ENCODE peak calls at places on chromosomes 3 and 15, in four cellular contexts. One of them, this sample, is unnamed.
A peak's percentile ranks its signal among the peaks of the same experiment; 100 is the strongest.

GRCh38 chr15:77074350-77074749 is 3.4 kb upstream of the TSPAN3 start:
- DNase-seq in fibroblast of lung: no peak
- DNase-seq in IMR-90: no peak
- DNase-seq in DND-41: no peak
- DNase-seq in this sample: no peak

GRCh38 chr15:81312790-81313543 is 11.0 kb downstream of the STARD5 start:
- DNase-seq in fibroblast of lung: peak; percentile 99
- DNase-seq in IMR-90: peak; percentile 99
- DNase-seq in DND-41: no peak
- DNase-seq in this sample: peak; percentile 98

GRCh38 chr3:146550743-146551510 is 6.5 kb upstream of the PLSCR1 start:
- DNase-seq in fibroblast of lung: peak; percentile 96
- DNase-seq in IMR-90: peak; percentile 96
- DNase-seq in DND-41: no peak
- DNase-seq in this sample: peak; percentile 89

GRCh38 chr3:13529196-13529975 is 19.5 kb upstream of the FBLN2 start:
- DNase-seq in fibroblast of lung: no peak
- DNase-seq in IMR-90: no peak
- DNase-seq in DND-41: no peak
- DNase-seq in this sample: no peak

GRCh38 chr15:92904832-92905640 is 4.9 kb downstream of the CHD2 start:
- DNase-seq in fibroblast of lung: peak; percentile 28
- DNase-seq in IMR-90: no peak
- DNase-seq in DND-41: no peak
- DNase-seq in this sample: no peak

GRCh38 chr3:3821780-3822179 is 22.5 kb downstream of the LRRN1 start:
- DNase-seq in fibroblast of lung: no peak
- DNase-seq in IMR-90: no peak
- DNase-seq in DND-41: no peak
- DNase-seq in this sample: peak; percentile 22

GRCh38 chr15:90412356-90413194 is 24.5 kb downstream of the IQGAP1 start:
- DNase-seq in fibroblast of lung: peak; percentile 72
- DNase-seq in IMR-90: peak; percentile 67
- DNase-seq in DND-41: no peak
- DNase-seq in this sample: peak; percentile 89

GRCh38 chr15:101305820-101306255 is 10.8 kb upstream of the SNRPA1 start:
- DNase-seq in fibroblast of lung: no peak
- DNase-seq in IMR-90: no peak
- DNase-seq in DND-41: peak; percentile 11
- DNase-seq in this sample: no peak

GRCh38 chr3:31729573-31729972 is 196.8 kb downstream of the STT3B start:
- DNase-seq in fibroblast of lung: no peak
- DNase-seq in IMR-90: no peak
- DNase-seq in DND-41: no peak
- DNase-seq in this sample: no peak

GRCh38 chr3:110900583-110900982 is 171.0 kb upstream of the NECTIN3 start:
- DNase-seq in fibroblast of lung: peak; percentile 31
- DNase-seq in IMR-90: peak; percentile 63
- DNase-seq in DND-41: no peak
- DNase-seq in this sample: peak; percentile 34

GRCh38 chr15:75024102-75024636 is 779 bp downstream of the PPCDC start:
- DNase-seq in fibroblast of lung: peak; percentile 38
- DNase-seq in IMR-90: peak; percentile 22
- DNase-seq in DND-41: peak; percentile 55
- DNase-seq in this sample: peak; percentile 27

GRCh38 chr3:44509985-44510360 is 32.5 kb upstream of the ZNF445 start:
- DNase-seq in fibroblast of lung: peak; percentile 23
- DNase-seq in IMR-90: peak; percentile 17
- DNase-seq in DND-41: peak; percentile 47
- DNase-seq in this sample: peak; percentile 17

GRCh38 chr3:69197922-69198540 is 75.6 kb upstream of the LMOD3 start:
- DNase-seq in fibroblast of lung: no peak
- DNase-seq in IMR-90: no peak
- DNase-seq in DND-41: peak; percentile 67
- DNase-seq in this sample: no peak

GRCh38 chr15:69531302-69532027 is 78.8 kb downstream of the RPLP1 start:
- DNase-seq in fibroblast of lung: no peak
- DNase-seq in IMR-90: no peak
- DNase-seq in DND-41: no peak
- DNase-seq in this sample: no peak

GRCh38 chr3:192467230-192468186 is 259.8 kb downstream of the FGF12 start:
- DNase-seq in fibroblast of lung: peak; percentile 47
- DNase-seq in IMR-90: peak; percentile 34
- DNase-seq in DND-41: peak; percentile 49
- DNase-seq in this sample: no peak

GRCh38 chr3:176275113-176275512 is 922.2 kb downstream of the TBL1XR1 start:
- DNase-seq in fibroblast of lung: no peak
- DNase-seq in IMR-90: no peak
- DNase-seq in DND-41: no peak
- DNase-seq in this sample: no peak

GRCh38 chr15:52094811-52095584 is 17.6 kb downstream of the BCL2L10 start:
- DNase-seq in fibroblast of lung: no peak
- DNase-seq in IMR-90: no peak
- DNase-seq in DND-41: no peak
- DNase-seq in this sample: no peak

GRCh38 chr15:99324082-99324620 is 72.9 kb downstream of the LRRC28 start:
- DNase-seq in fibroblast of lung: peak; percentile 86
- DNase-seq in IMR-90: peak; percentile 83
- DNase-seq in DND-41: no peak
- DNase-seq in this sample: peak; percentile 94

GRCh38 chr3:46968783-46969428 is 7.6 kb downstream of the CCDC12 start:
- DNase-seq in fibroblast of lung: no peak
- DNase-seq in IMR-90: no peak
- DNase-seq in DND-41: no peak
- DNase-seq in this sample: no peak

GRCh38 chr3:185558395-185558794 is 6.0 kb upstream of the LIPH start:
- DNase-seq in fibroblast of lung: no peak
- DNase-seq in IMR-90: no peak
- DNase-seq in DND-41: no peak
- DNase-seq in this sample: no peak

GRCh38 chr3:806006-806405 is 286.8 kb upstream of the CNTN6 start:
- DNase-seq in fibroblast of lung: no peak
- DNase-seq in IMR-90: no peak
- DNase-seq in DND-41: no peak
- DNase-seq in this sample: no peak

GRCh38 chr3:99286266-99286845 is 352.0 kb upstream of the COL8A1 start:
- DNase-seq in fibroblast of lung: no peak
- DNase-seq in IMR-90: no peak
- DNase-seq in DND-41: no peak
- DNase-seq in this sample: peak; percentile 3

GRCh38 chr15:85157344-85157743 is 175.7 kb downstream of the PDE8A start:
- DNase-seq in fibroblast of lung: no peak
- DNase-seq in IMR-90: no peak
- DNase-seq in DND-41: no peak
- DNase-seq in this sample: no peak

GRCh38 chr3:139654637-139655365 is 23.0 kb downstream of the NMNAT3 start:
- DNase-seq in fibroblast of lung: no peak
- DNase-seq in IMR-90: no peak
- DNase-seq in DND-41: no peak
- DNase-seq in this sample: no peak

GRCh38 chr3:107813066-107813465 is 277.8 kb downstream of the CD47 start:
- DNase-seq in fibroblast of lung: peak; percentile 8
- DNase-seq in IMR-90: peak; percentile 53
- DNase-seq in DND-41: no peak
- DNase-seq in this sample: peak; percentile 45

GRCh38 chr3:107810195-107811071 is 280.4 kb downstream of the CD47 start:
- DNase-seq in fibroblast of lung: peak; percentile 13
- DNase-seq in IMR-90: peak; percentile 9
- DNase-seq in DND-41: no peak
- DNase-seq in this sample: no peak

GRCh38 chr3:107818025-107818424 is 272.8 kb downstream of the CD47 start:
- DNase-seq in fibroblast of lung: no peak
- DNase-seq in IMR-90: no peak
- DNase-seq in DND-41: no peak
- DNase-seq in this sample: no peak

GRCh38 chr3:107817076-107817475 is 273.8 kb downstream of the CD47 start:
- DNase-seq in fibroblast of lung: no peak
- DNase-seq in IMR-90: peak; percentile 50
- DNase-seq in DND-41: no peak
- DNase-seq in this sample: no peak

GRCh38 chr3:107816082-107816481 is 274.7 kb downstream of the CD47 start:
- DNase-seq in fibroblast of lung: no peak
- DNase-seq in IMR-90: no peak
- DNase-seq in DND-41: no peak
- DNase-seq in this sample: no peak
- TF ChIP-seq CTCF in fibroblast of lung: no peak
- TF ChIP-seq CTCF in IMR-90: no peak
- TF ChIP-seq CTCF in DND-41: no peak
- TF ChIP-seq CTCF in this sample: no peak

GRCh38 chr3:150830094-150830681 is 67.2 kb upstream of the SIAH2 start:
- DNase-seq in fibroblast of lung: no peak
- DNase-seq in IMR-90: no peak
- DNase-seq in DND-41: peak; percentile 6
- DNase-seq in this sample: no peak
- H2AFZ ChIP-seq in fibroblast of lung: no peak overlapping the region
- H2AFZ ChIP-seq in IMR-90: no peak overlapping the region
- H2AFZ ChIP-seq in DND-41: no peak overlapping the region
- H2AFZ ChIP-seq in this sample: no peak overlapping the region

GRCh38 chr3:15804553-15805095 is 6.8 kb upstream of the ANKRD28 start:
- DNase-seq in fibroblast of lung: no peak
- DNase-seq in IMR-90: no peak
- DNase-seq in DND-41: peak; percentile 27
- DNase-seq in this sample: peak; percentile 60
- H3K9ac ChIP-seq in fibroblast of lung: no peak overlapping the region
- H3K9ac ChIP-seq in IMR-90: no peak overlapping the region
- H3K9ac ChIP-seq in DND-41: no peak overlapping the region
- H3K9ac ChIP-seq in this sample: no peak overlapping the region

GRCh38 chr15:98146031-98146430 is 185.5 kb downstream of the ARRDC4 start:
- DNase-seq in fibroblast of lung: no peak
- DNase-seq in IMR-90: no peak
- DNase-seq in DND-41: no peak
- DNase-seq in this sample: no peak

GRCh38 chr15:98143116-98143515 is 182.6 kb downstream of the ARRDC4 start:
- DNase-seq in fibroblast of lung: no peak
- DNase-seq in IMR-90: no peak
- DNase-seq in DND-41: no peak
- DNase-seq in this sample: no peak

GRCh38 chr15:98144388-98144787 is 183.9 kb downstream of the ARRDC4 start:
- DNase-seq in fibroblast of lung: no peak
- DNase-seq in IMR-90: no peak
- DNase-seq in DND-41: no peak
- DNase-seq in this sample: no peak

GRCh38 chr15:98139337-98139736 is 178.8 kb downstream of the ARRDC4 start:
- DNase-seq in fibroblast of lung: no peak
- DNase-seq in IMR-90: no peak
- DNase-seq in DND-41: peak; percentile 71
- DNase-seq in this sample: no peak

GRCh38 chr15:98142584-98142983 is 182.1 kb downstream of the ARRDC4 start:
- DNase-seq in fibroblast of lung: no peak
- DNase-seq in IMR-90: no peak
- DNase-seq in DND-41: no peak
- DNase-seq in this sample: no peak
- TF ChIP-seq CTCF in fibroblast of lung: no peak
- TF ChIP-seq CTCF in IMR-90: no peak
- TF ChIP-seq CTCF in DND-41: peak; percentile 47
- TF ChIP-seq CTCF in this sample: no peak

DNA sequence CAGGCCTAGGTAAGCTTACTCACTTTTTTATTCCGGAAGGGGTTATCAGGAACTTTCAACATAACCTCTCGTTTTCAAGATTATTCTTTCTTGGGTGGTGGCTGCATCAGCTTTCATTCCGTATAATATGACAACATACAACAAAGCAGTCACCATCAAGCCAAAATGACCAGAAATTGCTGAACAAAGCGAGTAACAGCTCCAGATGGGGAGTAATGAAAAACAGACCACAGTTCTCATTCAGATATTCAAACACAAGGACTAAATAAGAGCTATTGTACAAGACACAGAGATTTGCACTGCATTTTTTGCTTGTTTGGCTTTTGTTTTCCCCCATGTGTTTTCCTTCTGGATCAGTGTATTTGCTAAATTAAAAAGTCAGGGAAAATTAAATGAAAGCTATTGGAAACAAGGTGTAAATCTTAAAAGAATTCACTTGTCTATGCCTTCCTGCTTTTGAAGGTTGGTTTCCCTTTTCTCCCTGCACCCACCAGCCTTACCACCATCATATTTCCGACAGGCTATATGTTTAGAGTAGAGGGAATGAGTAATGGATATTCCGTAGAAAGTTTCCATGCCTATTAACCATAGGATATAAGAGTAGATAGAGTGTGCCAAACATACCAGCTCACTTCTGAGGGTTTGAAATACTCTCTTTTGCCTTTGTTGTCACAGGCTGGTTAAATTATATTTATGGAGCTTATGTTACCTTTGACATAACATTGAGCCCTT is 213.6 kb downstream of the RBMS3 start:
- DNase-seq in fibroblast of lung: peak; percentile 23
- DNase-seq in IMR-90: peak; percentile 27
- DNase-seq in DND-41: no peak
- DNase-seq in this sample: no peak
- H2AFZ ChIP-seq in fibroblast of lung: no peak overlapping the region
- H2AFZ ChIP-seq in IMR-90: no peak overlapping the region
- H2AFZ ChIP-seq in DND-41: no peak overlapping the region
- H2AFZ ChIP-seq in this sample: no peak overlapping the region

DNA sequence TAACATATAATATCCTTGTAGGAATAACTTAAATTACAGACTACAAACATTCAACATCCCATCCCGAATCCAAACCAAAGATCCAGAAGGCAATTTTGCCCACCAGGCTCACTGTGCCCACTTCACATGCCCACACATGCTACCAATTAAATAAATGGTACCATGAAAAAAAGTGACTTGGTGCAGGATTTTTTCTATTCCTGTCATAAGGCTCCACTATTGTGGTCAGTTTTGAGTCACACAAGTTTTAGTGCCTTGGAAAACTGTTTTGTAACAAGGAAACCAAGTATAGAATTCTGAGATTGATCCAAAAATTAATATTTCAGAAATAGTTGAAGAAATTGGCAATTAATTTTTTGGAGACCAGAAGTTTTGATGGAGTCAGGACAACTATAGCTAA is 470.1 kb upstream of the THBS1 start:
- DNase-seq in fibroblast of lung: no peak
- DNase-seq in IMR-90: no peak
- DNase-seq in DND-41: no peak
- DNase-seq in this sample: no peak
- H3K9ac ChIP-seq in fibroblast of lung: no peak overlapping the region
- H3K9ac ChIP-seq in IMR-90: no peak overlapping the region
- H3K9ac ChIP-seq in DND-41: no peak overlapping the region
- H3K9ac ChIP-seq in this sample: no peak overlapping the region

DNA sequence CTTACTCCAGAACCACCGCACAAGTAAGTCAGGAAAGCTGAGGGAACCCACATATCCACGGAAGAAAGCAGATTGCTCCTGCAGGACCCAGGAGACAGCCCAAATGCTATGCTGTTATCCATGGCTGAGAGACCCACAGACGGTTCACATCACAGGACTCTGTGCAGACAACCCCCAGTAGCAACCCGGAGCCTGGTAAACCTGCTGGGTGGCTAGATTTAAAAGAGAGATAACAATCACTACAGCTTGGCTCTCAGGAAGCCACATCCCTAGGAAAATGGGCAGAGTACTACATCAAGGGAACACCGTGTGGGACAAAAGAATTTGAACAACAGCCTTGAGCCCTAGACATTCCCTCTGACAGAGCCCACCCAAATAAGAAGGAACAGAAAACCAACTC is 13.8 kb upstream of the TRIM42 start:
- DNase-seq in fibroblast of lung: no peak
- DNase-seq in IMR-90: no peak
- DNase-seq in DND-41: no peak
- DNase-seq in this sample: no peak
- TF ChIP-seq CTCF in fibroblast of lung: no peak
- TF ChIP-seq CTCF in IMR-90: no peak
- TF ChIP-seq CTCF in DND-41: no peak
- TF ChIP-seq CTCF in this sample: no peak